ENCODE peak calls at places on chromosomes 1 and 21, in six cellular contexts. V, M, I, A, L and K are unnamed samples.

GRCh38 chr1:9233241-9233941 is 1.2 kb upstream of the H6PD start:
- DNase-seq in V (no peak), M (no peak), I (no peak), A (peak), L (no peak), K (peak)

GRCh38 chr1:209094384-209094783 is 489.1 kb upstream of the CAMK1G start:
- DNase-seq in V (no peak), M (no peak), I (no peak), A (no peak), L (no peak), K (no peak)

GRCh38 chr1:19664453-19665043 is at the start of gene HTR6:
- DNase-seq in V (peak), M (no peak), I (peak), A (no peak), L (no peak), K (no peak)

GRCh38 chr1:218837051-218837450 is 336.6 kb upstream of the LYPLAL1 start:
- DNase-seq in V (no peak), M (no peak), I (no peak), A (no peak), L (no peak), K (no peak)

GRCh38 chr1:230086152-230086551 is 19.1 kb downstream of the GALNT2 start:
- DNase-seq in V (no peak), M (no peak), I (no peak), A (no peak), L (no peak), K (no peak)

GRCh38 chr1:76377247-76377646 is 302.7 kb downstream of the ST6GALNAC3 start:
- DNase-seq in V (no peak), M (no peak), I (no peak), A (no peak), L (no peak), K (no peak)

GRCh38 chr1:6962956-6963915 is 178.0 kb downstream of the CAMTA1 start:
- DNase-seq in V (peak), M (peak), I (peak), A (no peak), L (peak), K (no peak)

GRCh38 chr1:172203135-172203823 is 217.2 kb upstream of the C1orf105 start:
- DNase-seq in V (no peak), M (no peak), I (no peak), A (no peak), L (no peak), K (no peak)

GRCh38 chr1:218739426-218739825 is 394.3 kb downstream of the TGFB2 start:
- DNase-seq in V (no peak), M (no peak), I (no peak), A (no peak), L (no peak), K (no peak)

GRCh38 chr21:38258803-38259485 is 2.2 kb downstream of the KCNJ15 start:
- DNase-seq in V (no peak), M (no peak), I (no peak), A (no peak), L (no peak), K (peak)

GRCh38 chr1:99457381-99458165 is 188.3 kb upstream of the PALMD start:
- DNase-seq in V (no peak), M (no peak), I (peak), A (no peak), L (no peak), K (no peak)

GRCh38 chr1:234062166-234062565 is 157.7 kb downstream of the SLC35F3 start:
- DNase-seq in V (no peak), M (no peak), I (no peak), A (no peak), L (no peak), K (no peak)

GRCh38 chr1:62241357-62242131 is 46.9 kb downstream of the L1TD1 start:
- DNase-seq in V (no peak), M (no peak), I (no peak), A (peak), L (no peak), K (no peak)

GRCh38 chr1:229907884-229908633 is 159.0 kb upstream of the GALNT2 start:
- DNase-seq in V (no peak), M (no peak), I (no peak), A (no peak), L (no peak), K (no peak)

GRCh38 chr1:246794261-246795093 is 70.3 kb downstream of the SCCPDH start:
- DNase-seq in V (peak), M (no peak), I (peak), A (no peak), L (no peak), K (no peak)

GRCh38 chr1:77406661-77407060 is 124.8 kb downstream of the AK5 start:
- DNase-seq in V (no peak), M (no peak), I (peak), A (no peak), L (no peak), K (no peak)

GRCh38 chr21:32423320-32423719 is 10.8 kb downstream of the EVA1C start:
- DNase-seq in V (no peak), M (no peak), I (no peak), A (no peak), L (no peak), K (no peak)

GRCh38 chr1:54940027-54940426 is 40.4 kb upstream of the TMEM61 start:
- DNase-seq in V (no peak), M (no peak), I (no peak), A (no peak), L (no peak), K (no peak)

GRCh38 chr1:54931275-54931805 is 44.3 kb upstream of the DHCR24 start:
- DNase-seq in V (no peak), M (no peak), I (no peak), A (no peak), L (no peak), K (no peak)

GRCh38 chr1:54936791-54937190 is 43.6 kb upstream of the TMEM61 start:
- DNase-seq in V (no peak), M (no peak), I (no peak), A (no peak), L (no peak), K (no peak)

GRCh38 chr1:54937469-54937868 is 43.0 kb upstream of the TMEM61 start:
- DNase-seq in V (no peak), M (no peak), I (no peak), A (no peak), L (no peak), K (no peak)

DNA sequence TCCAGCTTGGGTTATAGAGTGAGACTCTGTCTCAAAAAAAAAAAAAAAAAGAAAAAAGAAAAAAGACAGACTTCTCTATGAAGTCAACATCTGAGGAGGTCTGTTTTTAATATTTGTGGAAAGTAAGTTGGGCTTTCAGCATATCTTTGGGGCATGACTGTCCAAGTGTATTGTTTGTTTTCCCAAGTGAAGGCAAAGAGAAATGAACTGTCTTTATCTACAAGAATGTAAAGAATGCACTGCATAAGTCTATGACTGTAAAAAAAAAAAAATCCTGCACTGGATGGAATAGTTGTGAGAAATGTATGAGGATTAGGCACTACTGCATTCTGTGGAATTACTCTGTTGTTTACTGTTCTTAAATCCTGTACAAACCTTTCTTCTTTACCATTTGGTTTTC is 45.6 kb upstream of the TMEM61 start:
- DNase-seq in V (no peak), M (no peak), I (no peak), A (peak), L (no peak), K (no peak)
- TF ChIP-seq GABPA in V (no peak), M (no peak), I (no peak), A (no peak), L (no peak), K (no peak)

GRCh38 chr1:247905899-247906503 is 10.6 kb downstream of the OR2W3 start:
- DNase-seq in V (no peak), M (no peak), I (no peak), A (no peak), L (no peak), K (no peak)
- H3K4me3 ChIP-seq in V (no peak), M (no peak), I (no peak), A (no peak), L (no peak), K (peak)

GRCh38 chr1:81327743-81328142 is 473.0 kb upstream of the ADGRL2 start:
- DNase-seq in V (no peak), M (no peak), I (no peak), A (no peak), L (no peak), K (no peak)
- TF ChIP-seq GABPA in V (no peak), M (no peak), I (no peak), A (no peak), L (no peak), K (no peak)

GRCh38 chr1:26530898-26531598 is 1.5 kb downstream of the RPS6KA1 start:
- DNase-seq in V (peak), M (no peak), I (peak), A (peak), L (peak), K (peak)
- H3K4me3 ChIP-seq in V (peak), M (peak), I (peak), A (peak), L (peak), K (peak)

GRCh38 chr1:207393610-207394009 is 60.5 kb upstream of the CR2 start:
- DNase-seq in V (no peak), M (no peak), I (no peak), A (no peak), L (no peak), K (no peak)
- TF ChIP-seq GABPA in V (no peak), M (no peak), I (no peak), A (no peak), L (no peak), K (no peak)